ENCODE peak calls at places on chromosomes 12 and 14, in seven cellular contexts. V is GF-D8, W is DMS53, T is fibroblast of lung, Q is glutamatergic neuron, J is Peyer's patch, B is activated T-helper 1 cell treated with Interleukin-2 at 50 U/mL for 16 hours. Y is an unnamed sample.

GRCh38 chr12:31710021-31710818 is 18.6 kb downstream of the AMN1 start:
- DNase-seq in V (no peak), J (no peak), W (no peak), T (peak), B (no peak), Q (no peak), Y (no peak)

GRCh38 chr14:61839452-61839851 is 77.2 kb downstream of the SNAPC1 start:
- DNase-seq in B (no peak), V (no peak), W (no peak), J (no peak), Q (no peak), T (peak), Y (no peak)

GRCh38 chr14:77116194-77116817 is 18.2 kb downstream of the CIPC start:
- DNase-seq in V (no peak), B (no peak), W (no peak), T (no peak), Q (no peak), J (no peak), Y (no peak)

GRCh38 chr12:28954333-28954732 is 194.7 kb upstream of the FAR2 start:
- DNase-seq in J (no peak), T (peak), B (no peak), Q (no peak), V (no peak), W (no peak), Y (no peak)

GRCh38 chr12:14111230-14111865 is 129.9 kb upstream of the GRIN2B start:
- DNase-seq in J (peak), Q (no peak), T (no peak), B (no peak), W (peak), V (no peak), Y (no peak)

GRCh38 chr12:31002999-31003398 is 70.7 kb upstream of the DDX11 start:
- DNase-seq in V (no peak), W (no peak), T (peak), Q (no peak), J (no peak), B (no peak), Y (no peak)

GRCh38 chr14:94408546-94409095 is 20.2 kb upstream of the SERPINA1 start:
- DNase-seq in V (no peak), B (no peak), T (no peak), W (no peak), Q (no peak), J (no peak), Y (no peak)

GRCh38 chr14:38716871-38717270 is 386.2 kb downstream of the SEC23A start:
- DNase-seq in W (peak), V (peak), B (no peak), Q (no peak), T (peak), J (no peak), Y (no peak)

GRCh38 chr12:26334621-26335124 is 139.3 kb downstream of the SSPN start:
- DNase-seq in T (no peak), V (no peak), W (no peak), J (no peak), B (no peak), Q (no peak), Y (no peak)

GRCh38 chr12:50112456-50113218 is 601 bp downstream of the COX14 start:
- DNase-seq in J (peak), V (peak), Q (no peak), T (no peak), W (peak), B (no peak), Y (peak)

GRCh38 chr12:29428630-29429029 is 47.7 kb upstream of the ERGIC2 start:
- DNase-seq in V (peak), J (no peak), Q (no peak), B (no peak), W (peak), T (peak), Y (peak)